ENCODE peak calls at places on chromosomes 6 and 20, in six cellular contexts. P is fibroblast of mammary gland, I is foreskin fibroblast, C is naive B cell, Z is KG1, U is endothelial cell of umbilical vein. W is an unnamed sample.

GRCh38 chr20:43749734-43750294 is 23.0 kb upstream of the GTSF1L start:
- DNase-seq in P (peak), I (peak), C (peak), Z (peak), U (peak), W (peak)

GRCh38 chr20:45088247-45088646 is 12.7 kb downstream of the KCNS1 start:
- DNase-seq in P (peak), I (peak), C (no peak), Z (no peak), U (no peak), W (no peak)

GRCh38 chr6:113876654-113877053 is 19.5 kb downstream of the MARCKS start:
- DNase-seq in P (no peak), I (no peak), C (no peak), Z (no peak), U (no peak), W (no peak)

GRCh38 chr20:21529863-21530262 is 16.0 kb upstream of the NKX2-2 start:
- DNase-seq in P (no peak), I (no peak), C (no peak), Z (no peak), U (no peak), W (no peak)

GRCh38 chr20:57417830-57418780 is 26.9 kb downstream of the RBM38 start:
- DNase-seq in P (no peak), I (no peak), C (no peak), Z (no peak), U (no peak), W (no peak)

GRCh38 chr6:35092362-35093117 is 48.6 kb downstream of the TCP11 start:
- DNase-seq in P (peak), I (peak), C (no peak), Z (no peak), U (no peak), W (no peak)

GRCh38 chr20:13009682-13010406 is 1.1 kb downstream of the SPTLC3 start:
- DNase-seq in P (peak), I (peak), C (peak), Z (peak), U (peak), W (no peak)

GRCh38 chr6:42618686-42619085 is 54.9 kb downstream of the UBR2 start:
- DNase-seq in P (peak), I (peak), C (no peak), Z (no peak), U (no peak), W (no peak)

GRCh38 chr6:96626749-96627353 is 63.9 kb downstream of the FHL5 start:
- DNase-seq in P (peak), I (peak), C (peak), Z (no peak), U (peak), W (no peak)

GRCh38 chr6:158801655-158802294 is 17.4 kb downstream of the EZR start:
- DNase-seq in P (no peak), I (no peak), C (no peak), Z (no peak), U (no peak), W (peak)

GRCh38 chr6:163897030-163897429 is 482.5 kb downstream of the QKI start:
- DNase-seq in P (peak), I (peak), C (no peak), Z (no peak), U (no peak), W (no peak)

GRCh38 chr20:57746832-57747404 is 37.1 kb upstream of the PMEPA1 start:
- DNase-seq in P (no peak), I (no peak), C (no peak), Z (no peak), U (no peak), W (no peak)

W was measured in Peyer's patch.